ENCODE peak calls at places on chromosomes 13 and 19, in six cellular contexts. S, Z, V, L, T and O are unnamed samples.

GRCh38 chr13:96089749-96090239 is at the start of gene HS6ST3:
- DNase-seq in S (peak), Z (peak), V (peak), L (peak), T (peak), O (peak)

GRCh38 chr19:44548736-44549135 is 19.3 kb upstream of the CEACAM20 start:
- DNase-seq in S (no peak), Z (peak), V (no peak), L (no peak), T (no peak), O (no peak)

GRCh38 chr19:52585101-52585500 is 15.0 kb downstream of the ZNF701 start:
- DNase-seq in S (no peak), Z (no peak), V (no peak), L (no peak), T (no peak), O (no peak)

GRCh38 chr13:38979891-38980627 is 10.6 kb downstream of the STOML3 start:
- DNase-seq in S (peak), Z (no peak), V (no peak), L (peak), T (peak), O (no peak)

GRCh38 chr19:12567951-12568350 is 16.7 kb upstream of the ZNF564 start:
- DNase-seq in S (no peak), Z (no peak), V (no peak), L (no peak), T (no peak), O (no peak)

GRCh38 chr19:2167896-2168618 is 4.3 kb downstream of the DOT1L start:
- DNase-seq in S (peak), Z (peak), V (no peak), L (peak), T (peak), O (peak)

GRCh38 chr13:50404769-50405168 is 389.5 kb downstream of the KCNRG start:
- DNase-seq in S (no peak), Z (no peak), V (no peak), L (no peak), T (no peak), O (no peak)

GRCh38 chr13:49669735-49670309 is 21.5 kb downstream of the EBPL start:
- DNase-seq in S (no peak), Z (peak), V (peak), L (peak), T (peak), O (peak)

GRCh38 chr19:1843116-1843515 is 5.2 kb downstream of the REXO1 start:
- DNase-seq in S (peak), Z (no peak), V (no peak), L (no peak), T (no peak), O (no peak)

GRCh38 chr13:98083507-98083906 is 59.4 kb upstream of the FARP1 start:
- DNase-seq in S (no peak), Z (peak), V (no peak), L (no peak), T (no peak), O (no peak)

GRCh38 chr13:51874651-51875050 is 12.9 kb downstream of the CCDC70 start:
- DNase-seq in S (no peak), Z (no peak), V (no peak), L (peak), T (peak), O (peak)

GRCh38 chr19:44640518-44640917 is 3.2 kb upstream of the PVR start:
- DNase-seq in S (no peak), Z (peak), V (no peak), L (no peak), T (no peak), O (no peak)

GRCh38 chr13:51193387-51193786 is 28.8 kb upstream of the FAM124A start:
- DNase-seq in S (no peak), Z (no peak), V (no peak), L (no peak), T (no peak), O (no peak)

GRCh38 chr13:113815151-113816058 is 48.5 kb downstream of the GAS6 start:
- DNase-seq in S (peak), Z (peak), V (no peak), L (no peak), T (no peak), O (no peak)

GRCh38 chr13:110702591-110703526 is 3.1 kb downstream of the CARS2 start:
- DNase-seq in S (no peak), Z (no peak), V (peak), L (no peak), T (no peak), O (no peak)

GRCh38 chr19:2575734-2576481 is 100.0 kb downstream of the GADD45B start:
- DNase-seq in S (peak), Z (no peak), V (peak), L (no peak), T (no peak), O (no peak)

GRCh38 chr13:31409678-31410356 is 210.0 kb downstream of the B3GLCT start:
- DNase-seq in S (no peak), Z (peak), V (no peak), L (no peak), T (no peak), O (no peak)

GRCh38 chr19:12660980-12661379 is 5.6 kb downstream of the MAN2B1 start:
- DNase-seq in S (no peak), Z (no peak), V (no peak), L (peak), T (peak), O (peak)

GRCh38 chr13:20714563-20715339 is 11.3 kb downstream of the IL17D start:
- DNase-seq in S (peak), Z (no peak), V (peak), L (no peak), T (no peak), O (no peak)

GRCh38 chr13:113638806-113639205 is 19.2 kb downstream of the ATP4B start:
- DNase-seq in S (no peak), Z (no peak), V (no peak), L (no peak), T (no peak), O (no peak)

GRCh38 chr19:34336781-34337271 is 28.2 kb upstream of the GPI start:
- DNase-seq in S (no peak), Z (peak), V (no peak), L (peak), T (no peak), O (no peak)

GRCh38 chr19:47172666-47173455 is 42.2 kb downstream of the SAE1 start:
- DNase-seq in S (no peak), Z (no peak), V (no peak), L (no peak), T (no peak), O (no peak)

GRCh38 chr19:14073232-14073924 is 792 bp downstream of the MISP3 start:
- DNase-seq in S (peak), Z (peak), V (peak), L (peak), T (peak), O (peak)

GRCh38 chr19:42301646-42302204 is at the start of gene PRR19:
- DNase-seq in S (no peak), Z (no peak), V (no peak), L (peak), T (no peak), O (no peak)

GRCh38 chr13:113537205-113537604 is 46.7 kb upstream of the DCUN1D2 start:
- DNase-seq in S (no peak), Z (no peak), V (no peak), L (no peak), T (no peak), O (no peak)

GRCh38 chr19:47284324-47284899 is 9.7 kb downstream of the INAFM1 start:
- DNase-seq in S (no peak), Z (peak), V (no peak), L (peak), T (peak), O (no peak)

GRCh38 chr13:107642841-107643240 is 572.5 kb downstream of the LIG4 start:
- DNase-seq in S (no peak), Z (no peak), V (no peak), L (no peak), T (no peak), O (no peak)

GRCh38 chr19:4130635-4131438 is 6.9 kb upstream of the MAP2K2 start:
- DNase-seq in S (no peak), Z (peak), V (no peak), L (no peak), T (no peak), O (no peak)

GRCh38 chr13:79913141-79913827 is 427.6 kb downstream of the SPRY2 start:
- DNase-seq in S (no peak), Z (no peak), V (no peak), L (no peak), T (no peak), O (no peak)

GRCh38 chr19:47415953-47416666 is 3.2 kb downstream of the MEIS3 start:
- DNase-seq in S (no peak), Z (no peak), V (no peak), L (no peak), T (no peak), O (no peak)

GRCh38 chr19:8526345-8527062 is 12.5 kb upstream of the ZNF414 start:
- DNase-seq in S (peak), Z (peak), V (peak), L (peak), T (peak), O (peak)

GRCh38 chr13:113187263-113187669 is 21.2 kb downstream of the PCID2 start:
- DNase-seq in S (peak), Z (peak), V (no peak), L (peak), T (peak), O (peak)

GRCh38 chr13:75405976-75406703 is 75.8 kb downstream of the TBC1D4 start:
- DNase-seq in S (no peak), Z (no peak), V (no peak), L (no peak), T (no peak), O (no peak)

GRCh38 chr13:51523082-51523518 is 61.2 kb upstream of the WDFY2 start:
- DNase-seq in S (peak), Z (peak), V (no peak), L (peak), T (no peak), O (no peak)

GRCh38 chr19:17091758-17092333 is 16.3 kb downstream of the MYO9B start:
- DNase-seq in S (peak), Z (no peak), V (no peak), L (no peak), T (peak), O (no peak)

GRCh38 chr19:5228932-5229777 is 111.5 kb downstream of the PTPRS start:
- DNase-seq in S (no peak), Z (peak), V (peak), L (no peak), T (no peak), O (no peak)